ENCODE peak calls at places on chromosomes 16 and 17, in seven cellular contexts. One of them, this sample, is unnamed.

GRCh38 chr17:59435238-59435637 is 103.8 kb downstream of the YPEL2 start:
- DNase-seq in H1: no peak
- DNase-seq in IMR-90: peak
- DNase-seq in mesendoderm: no peak
- DNase-seq in neuronal stem cell: no peak
- DNase-seq in H9: no peak
- DNase-seq in trophoblast cell: peak
- DNase-seq in this sample: peak

GRCh38 chr17:20214807-20215206 is 205.6 kb downstream of the SPECC1 start:
- DNase-seq in H1: no peak
- DNase-seq in IMR-90: no peak
- DNase-seq in mesendoderm: no peak
- DNase-seq in neuronal stem cell: no peak
- DNase-seq in H9: no peak
- DNase-seq in trophoblast cell: no peak
- DNase-seq in this sample: no peak

GRCh38 chr17:76091526-76092285 is 11.9 kb downstream of the EXOC7 start:
- DNase-seq in H1: no peak
- DNase-seq in IMR-90: no peak
- DNase-seq in mesendoderm: no peak
- DNase-seq in neuronal stem cell: no peak
- DNase-seq in H9: no peak
- DNase-seq in trophoblast cell: no peak
- DNase-seq in this sample: no peak

GRCh38 chr16:56848056-56848936 is 16.7 kb upstream of the SLC12A3 start:
- DNase-seq in H1: no peak
- DNase-seq in IMR-90: peak
- DNase-seq in mesendoderm: no peak
- DNase-seq in neuronal stem cell: no peak
- DNase-seq in H9: no peak
- DNase-seq in trophoblast cell: no peak
- DNase-seq in this sample: peak

GRCh38 chr16:69844441-69844840 is 82.3 kb downstream of the WWP2 start:
- DNase-seq in H1: no peak
- DNase-seq in IMR-90: no peak
- DNase-seq in mesendoderm: peak
- DNase-seq in neuronal stem cell: no peak
- DNase-seq in H9: no peak
- DNase-seq in trophoblast cell: no peak
- DNase-seq in this sample: no peak

GRCh38 chr16:47143329-47143676 is 442 bp downstream of the NETO2 start:
- DNase-seq in H1: no peak
- DNase-seq in IMR-90: peak
- DNase-seq in mesendoderm: peak
- DNase-seq in neuronal stem cell: peak
- DNase-seq in H9: peak
- DNase-seq in trophoblast cell: peak
- DNase-seq in this sample: peak

GRCh38 chr17:43936434-43936833 is 5.8 kb downstream of the PPY start:
- DNase-seq in H1: no peak
- DNase-seq in IMR-90: peak
- DNase-seq in mesendoderm: no peak
- DNase-seq in neuronal stem cell: no peak
- DNase-seq in H9: no peak
- DNase-seq in trophoblast cell: no peak
- DNase-seq in this sample: no peak

GRCh38 chr16:24758373-24758772 is 28.9 kb downstream of the TNRC6A start:
- DNase-seq in H1: no peak
- DNase-seq in IMR-90: peak
- DNase-seq in mesendoderm: peak
- DNase-seq in neuronal stem cell: no peak
- DNase-seq in H9: no peak
- DNase-seq in trophoblast cell: no peak
- DNase-seq in this sample: no peak

GRCh38 chr17:36931697-36932382 is 5.4 kb upstream of the LHX1 start:
- DNase-seq in H1: no peak
- DNase-seq in IMR-90: no peak
- DNase-seq in mesendoderm: no peak
- DNase-seq in neuronal stem cell: no peak
- DNase-seq in H9: peak
- DNase-seq in trophoblast cell: no peak
- DNase-seq in this sample: no peak

GRCh38 chr17:40557531-40558299 is 7.6 kb downstream of the CCR7 start:
- DNase-seq in H1: no peak
- DNase-seq in IMR-90: no peak
- DNase-seq in mesendoderm: no peak
- DNase-seq in neuronal stem cell: no peak
- DNase-seq in H9: no peak
- DNase-seq in trophoblast cell: no peak
- DNase-seq in this sample: no peak

GRCh38 chr17:56765449-56765848 is 68.3 kb downstream of the C17orf67 start:
- DNase-seq in H1: no peak
- DNase-seq in IMR-90: no peak
- DNase-seq in mesendoderm: no peak
- DNase-seq in neuronal stem cell: no peak
- DNase-seq in H9: no peak
- DNase-seq in trophoblast cell: no peak
- DNase-seq in this sample: no peak

GRCh38 chr16:9630985-9631384 is 539.5 kb downstream of the HAPSTR1 start:
- DNase-seq in H1: no peak
- DNase-seq in IMR-90: no peak
- DNase-seq in mesendoderm: no peak
- DNase-seq in neuronal stem cell: no peak
- DNase-seq in H9: no peak
- DNase-seq in trophoblast cell: no peak
- DNase-seq in this sample: no peak

GRCh38 chr16:51045186-51045585 is 105.9 kb downstream of the SALL1 start:
- DNase-seq in H1: no peak
- DNase-seq in IMR-90: no peak
- DNase-seq in mesendoderm: no peak
- DNase-seq in neuronal stem cell: no peak
- DNase-seq in H9: no peak
- DNase-seq in trophoblast cell: peak
- DNase-seq in this sample: no peak

GRCh38 chr16:27402964-27403600 is 1.1 kb downstream of the IL21R start:
- DNase-seq in H1: no peak
- DNase-seq in IMR-90: no peak
- DNase-seq in mesendoderm: no peak
- DNase-seq in neuronal stem cell: no peak
- DNase-seq in H9: no peak
- DNase-seq in trophoblast cell: no peak
- DNase-seq in this sample: no peak

GRCh38 chr17:75965468-75965867 is 13.5 kb downstream of the ACOX1 start:
- DNase-seq in H1: no peak
- DNase-seq in IMR-90: no peak
- DNase-seq in mesendoderm: no peak
- DNase-seq in neuronal stem cell: no peak
- DNase-seq in H9: no peak
- DNase-seq in trophoblast cell: peak
- DNase-seq in this sample: no peak

GRCh38 chr17:48497103-48497502 is 33.7 kb downstream of the HOXB1 start:
- DNase-seq in H1: no peak
- DNase-seq in IMR-90: peak
- DNase-seq in mesendoderm: peak
- DNase-seq in neuronal stem cell: no peak
- DNase-seq in H9: no peak
- DNase-seq in trophoblast cell: peak
- DNase-seq in this sample: peak

GRCh38 chr17:76241205-76241539 is 879 bp upstream of the RNF157 start:
- DNase-seq in H1: no peak
- DNase-seq in IMR-90: no peak
- DNase-seq in mesendoderm: no peak
- DNase-seq in neuronal stem cell: no peak
- DNase-seq in H9: no peak
- DNase-seq in trophoblast cell: no peak
- DNase-seq in this sample: no peak

GRCh38 chr16:3534126-3534525 is 33.3 kb downstream of the CLUAP1 start:
- DNase-seq in H1: no peak
- DNase-seq in IMR-90: no peak
- DNase-seq in mesendoderm: no peak
- DNase-seq in neuronal stem cell: no peak
- DNase-seq in H9: no peak
- DNase-seq in trophoblast cell: no peak
- DNase-seq in this sample: no peak

GRCh38 chr16:89918453-89919347 is at the start of gene MC1R:
- DNase-seq in H1: no peak
- DNase-seq in IMR-90: peak
- DNase-seq in mesendoderm: peak
- DNase-seq in neuronal stem cell: peak
- DNase-seq in H9: peak
- DNase-seq in trophoblast cell: peak
- DNase-seq in this sample: peak

GRCh38 chr16:79429276-79430128 is 171.0 kb downstream of the MAF start:
- DNase-seq in H1: no peak
- DNase-seq in IMR-90: no peak
- DNase-seq in mesendoderm: no peak
- DNase-seq in neuronal stem cell: no peak
- DNase-seq in H9: no peak
- DNase-seq in trophoblast cell: no peak
- DNase-seq in this sample: no peak

GRCh38 chr16:79431923-79432322 is 168.6 kb downstream of the MAF start:
- DNase-seq in H1: no peak
- DNase-seq in IMR-90: no peak
- DNase-seq in mesendoderm: peak
- DNase-seq in neuronal stem cell: no peak
- DNase-seq in H9: no peak
- DNase-seq in trophoblast cell: no peak
- DNase-seq in this sample: no peak

GRCh38 chr16:79422061-79422460 is 178.5 kb downstream of the MAF start:
- DNase-seq in H1: no peak
- DNase-seq in IMR-90: no peak
- DNase-seq in mesendoderm: no peak
- DNase-seq in neuronal stem cell: no peak
- DNase-seq in H9: no peak
- DNase-seq in trophoblast cell: peak
- DNase-seq in this sample: no peak

GRCh38 chr16:79430129-79430789 is 170.3 kb downstream of the MAF start:
- DNase-seq in H1: no peak
- DNase-seq in IMR-90: no peak
- DNase-seq in mesendoderm: no peak
- DNase-seq in neuronal stem cell: no peak
- DNase-seq in H9: no peak
- DNase-seq in trophoblast cell: no peak
- DNase-seq in this sample: no peak

GRCh38 chr16:79426663-79427062 is 173.9 kb downstream of the MAF start:
- DNase-seq in H1: no peak
- DNase-seq in IMR-90: no peak
- DNase-seq in mesendoderm: no peak
- DNase-seq in neuronal stem cell: no peak
- DNase-seq in H9: no peak
- DNase-seq in trophoblast cell: no peak
- DNase-seq in this sample: no peak
- H3K23ac ChIP-seq in H1: no peak
- H3K23ac ChIP-seq in IMR-90: no peak
- H3K23ac ChIP-seq in mesendoderm: no peak
- H3K23ac ChIP-seq in neuronal stem cell: no peak
- H3K23ac ChIP-seq in H9: no peak
- H3K23ac ChIP-seq in trophoblast cell: no peak
- H3K23ac ChIP-seq in this sample: no peak

DNA sequence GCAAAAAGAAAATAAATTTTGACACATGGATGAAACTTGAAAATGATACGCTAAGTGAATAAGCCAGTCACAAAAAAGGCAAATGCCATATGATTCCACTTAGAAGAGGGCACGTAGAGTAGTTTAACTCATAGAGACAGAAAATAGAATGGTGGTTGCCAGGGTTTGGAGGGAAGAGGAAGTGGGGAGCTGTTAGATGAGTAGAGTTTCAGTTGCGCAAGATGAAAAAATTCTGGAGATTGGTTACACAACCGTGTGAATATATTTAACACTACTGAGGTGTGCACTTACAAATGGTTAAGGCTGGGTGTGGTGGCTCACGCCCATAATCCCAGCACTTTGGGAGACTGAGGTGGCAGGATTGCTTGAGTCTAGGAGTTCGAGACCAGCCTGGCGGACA is 93.4 kb upstream of the TMEM132E start:
- DNase-seq in H1: no peak
- DNase-seq in IMR-90: no peak
- DNase-seq in mesendoderm: no peak
- DNase-seq in neuronal stem cell: no peak
- DNase-seq in H9: no peak
- DNase-seq in trophoblast cell: peak
- DNase-seq in this sample: no peak
- H3K23ac ChIP-seq in H1: no peak
- H3K23ac ChIP-seq in IMR-90: no peak
- H3K23ac ChIP-seq in mesendoderm: no peak
- H3K23ac ChIP-seq in neuronal stem cell: no peak
- H3K23ac ChIP-seq in H9: no peak
- H3K23ac ChIP-seq in trophoblast cell: no peak
- H3K23ac ChIP-seq in this sample: no peak

DNA sequence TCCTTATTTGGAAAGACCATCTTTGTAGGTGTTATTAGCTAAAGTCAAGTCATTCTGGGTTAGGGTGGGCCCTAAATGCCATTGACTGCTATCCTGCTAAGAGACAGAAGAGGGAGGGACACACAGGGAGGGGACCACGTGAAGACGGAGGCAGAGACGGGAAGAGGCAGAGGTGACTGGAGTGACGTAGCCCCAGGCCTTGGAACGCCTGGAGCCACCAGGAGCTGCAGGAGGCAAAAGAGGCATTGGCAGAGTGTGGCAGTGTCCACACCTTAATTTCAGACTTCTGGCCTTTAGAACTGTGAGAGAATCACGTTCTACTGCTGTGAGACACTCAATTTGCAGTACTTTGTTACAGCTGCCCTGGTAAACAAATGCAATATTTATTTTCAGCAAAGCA is 13.3 kb downstream of the AFMID start:
- DNase-seq in H1: no peak
- DNase-seq in IMR-90: no peak
- DNase-seq in mesendoderm: no peak
- DNase-seq in neuronal stem cell: no peak
- DNase-seq in H9: no peak
- DNase-seq in trophoblast cell: no peak
- DNase-seq in this sample: no peak
- H3K23ac ChIP-seq in H1: no peak
- H3K23ac ChIP-seq in IMR-90: no peak
- H3K23ac ChIP-seq in mesendoderm: no peak
- H3K23ac ChIP-seq in neuronal stem cell: no peak
- H3K23ac ChIP-seq in H9: no peak
- H3K23ac ChIP-seq in trophoblast cell: no peak
- H3K23ac ChIP-seq in this sample: no peak

GRCh38 chr16:2209258-2210008 is 1.2 kb downstream of the BRICD5 start:
- DNase-seq in H1: no peak
- DNase-seq in IMR-90: no peak
- DNase-seq in mesendoderm: no peak
- DNase-seq in neuronal stem cell: no peak
- DNase-seq in H9: no peak
- DNase-seq in trophoblast cell: no peak
- DNase-seq in this sample: no peak
- H3K23ac ChIP-seq in H1: no peak
- H3K23ac ChIP-seq in IMR-90: no peak
- H3K23ac ChIP-seq in mesendoderm: no peak
- H3K23ac ChIP-seq in neuronal stem cell: no peak
- H3K23ac ChIP-seq in H9: no peak
- H3K23ac ChIP-seq in trophoblast cell: no peak
- H3K23ac ChIP-seq in this sample: no peak

GRCh38 chr16:80046848-80047247 is 446.3 kb upstream of the MAF start:
- DNase-seq in H1: no peak
- DNase-seq in IMR-90: no peak
- DNase-seq in mesendoderm: peak
- DNase-seq in neuronal stem cell: no peak
- DNase-seq in H9: no peak
- DNase-seq in trophoblast cell: no peak
- DNase-seq in this sample: no peak
- H3K23ac ChIP-seq in H1: no peak
- H3K23ac ChIP-seq in IMR-90: no peak
- H3K23ac ChIP-seq in mesendoderm: no peak
- H3K23ac ChIP-seq in neuronal stem cell: no peak
- H3K23ac ChIP-seq in H9: no peak
- H3K23ac ChIP-seq in trophoblast cell: no peak
- H3K23ac ChIP-seq in this sample: no peak

This sample was measured in mesenchymal stem cell.